ENCODE peak calls at places on chromosomes 13 and 19, in four cellular contexts. E is pancreas, S is A549, A is keratinocyte. X is an unnamed sample.
A peak's percentile ranks its signal among the peaks of the same experiment; 100 is the strongest.

GRCh38 chr19:459724-460511 is 915 bp downstream of the SHC2 start:
- DNase-seq in E (peak; percentile 83), S (peak; percentile 46), A (no peak), X (no peak)

GRCh38 chr19:45569619-45570421 is 14.8 kb downstream of the OPA3 start:
- DNase-seq in E (peak; percentile 57), S (peak; percentile 76), A (no peak), X (no peak)

GRCh38 chr19:21603431-21604153 is 98.2 kb downstream of the ZNF429 start:
- DNase-seq in E (no peak), S (no peak), A (no peak), X (no peak)

GRCh38 chr19:34766386-34766785 is 6.6 kb downstream of the ZNF599 start:
- DNase-seq in E (no peak), S (no peak), A (no peak), X (no peak)

GRCh38 chr19:48372904-48373303 is 8.7 kb downstream of the SYNGR4 start:
- DNase-seq in E (no peak), S (peak; percentile 68), A (no peak), X (no peak)

GRCh38 chr13:54174001-54174400 is 1145.4 kb downstream of the OLFM4 start:
- DNase-seq in E (no peak), S (no peak), A (no peak), X (no peak)

GRCh38 chr19:1407662-1408299 is 395 bp downstream of the DAZAP1 start:
- DNase-seq in E (peak; percentile 65), S (no peak), A (no peak), X (no peak)

GRCh38 chr13:29845440-29846056 is 4.9 kb downstream of the UBL3 start:
- DNase-seq in E (no peak), S (peak; percentile 21), A (no peak), X (no peak)

GRCh38 chr13:42970824-42971669 is 21.0 kb downstream of the EPSTI1 start:
- DNase-seq in E (no peak), S (peak; percentile 53), A (no peak), X (no peak)

GRCh38 chr19:2371656-2372055 is 11.6 kb downstream of the TMPRSS9 start:
- DNase-seq in E (no peak), S (no peak), A (no peak), X (no peak)

GRCh38 chr13:47499358-47500150 is 501.5 kb downstream of the SUCLA2 start:
- DNase-seq in E (no peak), S (no peak), A (no peak), X (peak; percentile 36)

GRCh38 chr13:97307882-97308624 is 85.9 kb downstream of the MBNL2 start:
- DNase-seq in E (peak; percentile 43), S (peak; percentile 70), A (no peak), X (no peak)

GRCh38 chr13:31044658-31045620 is 112.5 kb downstream of the TEX26 start:
- DNase-seq in E (no peak), S (no peak), A (peak; percentile 74), X (no peak)

GRCh38 chr19:29516821-29517395 is 8.9 kb upstream of the VSTM2B start:
- DNase-seq in E (no peak), S (no peak), A (no peak), X (no peak)

GRCh38 chr13:43522788-43523187 is 264.0 kb downstream of the ENOX1 start:
- DNase-seq in E (no peak), S (no peak), A (no peak), X (no peak)

GRCh38 chr19:12364391-12365093 is 941 bp downstream of the ZNF442 start:
- DNase-seq in E (peak; percentile 19), S (no peak), A (no peak), X (no peak)

GRCh38 chr13:43937839-43938238 is 58.1 kb downstream of the LACC1 start:
- DNase-seq in E (no peak), S (no peak), A (no peak), X (no peak)

GRCh38 chr19:35144600-35145436 is 1.8 kb downstream of the FXYD7 start:
- DNase-seq in E (peak; percentile 40), S (peak; percentile 92), A (peak; percentile 85), X (no peak)

GRCh38 chr13:67299072-67299635 is 69.0 kb upstream of the PCDH9 start:
- DNase-seq in E (no peak), S (peak; percentile 47), A (no peak), X (peak; percentile 88)

GRCh38 chr19:2084993-2085720 is 11.0 kb downstream of the MOB3A start:
- DNase-seq in E (no peak), S (no peak), A (no peak), X (no peak)

GRCh38 chr19:11160119-11160768 is 4.7 kb upstream of the SPC24 start:
- DNase-seq in E (no peak), S (no peak), A (no peak), X (no peak)

GRCh38 chr13:97275775-97276501 is 53.8 kb downstream of the MBNL2 start:
- DNase-seq in E (no peak), S (no peak), A (no peak), X (no peak)

GRCh38 chr13:63307239-63307638 is 1891.6 kb upstream of the PCDH20 start:
- DNase-seq in E (peak; percentile 44), S (no peak), A (no peak), X (no peak)

GRCh38 chr19:51372021-51372648 is 319 bp downstream of the NKG7 start:
- DNase-seq in E (no peak), S (no peak), A (no peak), X (no peak)

GRCh38 chr13:106357198-106357597 is 178.3 kb downstream of the EFNB2 start:
- DNase-seq in E (no peak), S (no peak), A (no peak), X (no peak)

GRCh38 chr13:26425439-26426358 is 131.8 kb upstream of the WASF3 start:
- DNase-seq in E (no peak), S (no peak), A (no peak), X (no peak)

GRCh38 chr13:51152713-51153112 is 41.6 kb upstream of the C13orf42 start:
- DNase-seq in E (no peak), S (no peak), A (no peak), X (no peak)

GRCh38 chr19:40590464-40591265 is 10.5 kb upstream of the LTBP4 start:
- DNase-seq in E (no peak), S (no peak), A (no peak), X (no peak)

GRCh38 chr13:77379508-77379907 is 52.6 kb upstream of the MYCBP2 start:
- DNase-seq in E (no peak), S (no peak), A (no peak), X (no peak)

GRCh38 chr13:104318121-104318520 is 1251.9 kb upstream of the SLC10A2 start:
- DNase-seq in E (no peak), S (no peak), A (no peak), X (no peak)

GRCh38 chr13:111506131-111506530 is 185.7 kb downstream of the TEX29 start:
- DNase-seq in E (no peak), S (no peak), A (no peak), X (no peak)

GRCh38 chr13:28494537-28494860 is 429 bp downstream of the FLT1 start:
- DNase-seq in E (no peak), S (no peak), A (no peak), X (no peak)

GRCh38 chr13:49210669-49211068 is 9.5 kb upstream of the MLNR start:
- DNase-seq in E (no peak), S (no peak), A (no peak), X (no peak)

GRCh38 chr19:1501200-1501595 is 10.2 kb downstream of the REEP6 start:
- DNase-seq in E (peak; percentile 57), S (no peak), A (no peak), X (peak; percentile 23)

GRCh38 chr19:21483589-21484170 is 21.7 kb upstream of the ZNF429 start:
- DNase-seq in E (peak; percentile 59), S (peak; percentile 19), A (no peak), X (no peak)

GRCh38 chr13:73070451-73070850 is 11.6 kb downstream of the KLF5 start:
- DNase-seq in E (no peak), S (no peak), A (no peak), X (no peak)
- H3K4me3 ChIP-seq in E (no peak overlapping the region), S (peak overlapping the region; percentile 19), A (no peak overlapping the region), X (no peak overlapping the region)

DNA sequence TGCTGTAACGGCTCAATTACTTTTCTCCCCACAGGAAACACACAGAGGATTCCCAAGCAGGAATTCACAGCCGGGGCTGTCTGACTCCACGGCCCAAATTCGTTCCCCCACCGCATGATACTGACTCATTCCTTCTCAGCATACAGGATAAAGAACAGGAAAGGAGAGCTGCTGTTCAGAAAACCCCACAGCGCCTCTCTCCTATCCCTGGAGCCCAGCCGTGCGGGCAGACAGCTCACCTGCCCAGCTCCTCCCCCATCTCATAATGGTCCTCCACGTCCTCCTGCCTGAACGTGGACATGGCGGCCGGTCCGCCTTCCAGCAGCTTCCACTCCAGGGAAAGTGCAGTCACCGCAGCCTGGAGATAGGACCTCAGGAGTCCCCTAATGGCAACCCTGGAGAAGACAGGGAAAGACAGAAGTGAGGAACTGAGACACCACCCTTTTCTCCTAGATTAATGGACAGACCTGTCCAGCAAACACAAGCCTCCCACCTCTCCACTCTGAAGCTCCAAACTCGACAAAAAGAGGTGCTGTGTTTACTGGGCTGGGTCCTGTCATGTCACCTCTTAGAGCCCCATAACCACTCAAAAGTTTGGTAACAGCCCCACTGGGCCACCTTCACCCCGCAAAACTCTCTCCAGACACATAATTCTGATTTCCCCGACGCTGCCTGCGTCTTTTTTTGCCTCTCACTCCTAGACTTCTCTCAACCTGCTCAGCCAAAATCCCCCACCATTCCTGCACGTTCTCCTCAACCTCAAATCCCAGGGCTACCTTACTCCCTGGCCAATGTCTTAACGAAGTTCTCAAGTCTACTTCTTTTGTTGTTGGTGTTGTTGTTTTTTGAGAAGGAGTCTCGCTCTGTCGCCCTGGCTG is 1.2 kb downstream of the DAPK3 start:
- DNase-seq in E (peak; percentile 43), S (peak; percentile 72), A (peak; percentile 50), X (no peak)
- TF ChIP-seq CTCF in E (no peak), S (no peak), A (no peak), X (peak; percentile 33)

GRCh38 chr13:99953138-99953755 is 18.3 kb downstream of the ZIC5 start:
- DNase-seq in E (no peak), S (no peak), A (no peak), X (no peak)

GRCh38 chr13:99958402-99959126 is 13.0 kb downstream of the ZIC5 start:
- DNase-seq in E (no peak), S (no peak), A (no peak), X (no peak)

GRCh38 chr13:99955107-99955746 is 16.3 kb downstream of the ZIC5 start:
- DNase-seq in E (no peak), S (no peak), A (no peak), X (no peak)

GRCh38 chr13:99956473-99957349 is 14.9 kb downstream of the ZIC5 start:
- DNase-seq in E (no peak), S (no peak), A (no peak), X (no peak)

DNA sequence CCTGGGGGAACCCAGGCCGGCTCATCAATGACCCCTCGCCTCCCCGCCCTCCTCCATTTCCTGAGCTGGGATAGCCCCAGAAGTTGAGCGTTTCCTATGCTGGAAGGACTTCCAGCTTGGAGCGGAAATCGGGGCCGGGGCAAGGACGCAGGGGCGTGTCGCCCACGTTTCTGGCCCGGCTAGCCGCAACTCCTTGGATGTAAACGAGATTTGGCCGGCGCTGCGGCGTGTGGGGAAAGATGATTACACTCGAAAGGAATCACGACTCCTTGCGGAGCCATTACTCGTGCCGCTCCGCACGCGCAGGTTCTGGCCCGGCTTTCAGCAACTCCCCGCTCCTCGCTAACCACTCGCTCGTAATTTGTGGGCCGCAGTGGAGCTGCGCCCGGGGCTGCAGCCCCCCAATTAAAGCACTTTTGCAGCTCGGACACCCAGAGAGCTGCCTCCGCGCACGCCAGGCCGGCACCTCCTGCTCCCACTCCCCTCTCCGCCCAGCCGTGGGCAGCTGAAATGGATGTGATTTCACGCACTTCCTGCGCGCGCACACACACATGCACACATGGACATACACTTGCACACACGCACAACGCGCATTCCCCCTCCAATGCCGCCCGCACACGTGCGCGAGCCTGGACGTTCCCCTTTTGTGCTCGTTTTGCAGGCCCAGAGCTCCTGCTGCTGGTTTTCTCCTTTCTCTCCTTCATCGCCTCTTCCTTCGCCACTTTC is 15.7 kb downstream of the ZIC5 start:
- DNase-seq in E (no peak), S (no peak), A (no peak), X (no peak)
- H3K4me3 ChIP-seq in E (peak overlapping the region; percentile 33), S (no peak overlapping the region), A (peak overlapping the region; percentile 33), X (no peak overlapping the region)

GRCh38 chr19:17997969-17998826 is 9.8 kb upstream of the ARRDC2 start:
- DNase-seq in E (no peak), S (peak; percentile 86), A (no peak), X (no peak)
- TF ChIP-seq CTCF in E (no peak), S (peak; percentile 55), A (peak; percentile 20), X (peak; percentile 20)

X was measured in epithelial cell of proximal tubule.